ENCODE peak calls at places on chromosomes 2 and 18, in six cellular contexts. H is EL; P is NCI-H510A treated with DMSO at 0.1 percent for 48 hours; A is fibroblast of pulmonary artery; N is GM18507; E is activated CD4-positive, CD25-positive, alpha-beta regulatory T cell. T is an unnamed sample.

GRCh38 chr2:12317853-12318426 is 398.8 kb upstream of the TRIB2 start:
- DNase-seq in H (peak), P (no peak), A (peak), N (no peak), E (no peak), T (peak)

GRCh38 chr2:199460101-199460671 is 2.4 kb upstream of the SATB2 start:
- DNase-seq in H (peak), P (peak), A (peak), N (no peak), E (no peak), T (peak)

GRCh38 chr2:144389151-144389929 is 130.6 kb downstream of the ZEB2 start:
- DNase-seq in H (no peak), P (peak), A (no peak), N (no peak), E (no peak), T (no peak)

GRCh38 chr2:233651430-233651829 is 15.2 kb downstream of the UGT1A10 start:
- DNase-seq in H (no peak), P (no peak), A (no peak), N (no peak), E (no peak), T (no peak)

GRCh38 chr2:9796056-9796792 is 47.0 kb upstream of the TAF1B start:
- DNase-seq in H (no peak), P (no peak), A (no peak), N (no peak), E (no peak), T (no peak)

GRCh38 chr2:70995227-70995729 is 605 bp upstream of the TEX261 start:
- DNase-seq in H (peak), P (peak), A (peak), N (peak), E (no peak), T (peak)

GRCh38 chr2:2810504-2810903 is 479.4 kb upstream of the MYT1L start:
- DNase-seq in H (no peak), P (no peak), A (no peak), N (no peak), E (no peak), T (no peak)

GRCh38 chr2:74902281-74902860 is 56.1 kb upstream of the POLE4 start:
- DNase-seq in H (no peak), P (no peak), A (no peak), N (no peak), E (no peak), T (no peak)

GRCh38 chr2:20637147-20637546 is 13.8 kb downstream of the HS1BP3 start:
- DNase-seq in H (no peak), P (no peak), A (no peak), N (no peak), E (no peak), T (no peak)

GRCh38 chr2:128217671-128218070 is 101.0 kb downstream of the HS6ST1 start:
- DNase-seq in H (no peak), P (no peak), A (no peak), N (no peak), E (no peak), T (no peak)

GRCh38 chr2:180657054-180657453 is 323.4 kb upstream of the UBE2E3 start:
- DNase-seq in H (peak), P (no peak), A (peak), N (no peak), E (no peak), T (no peak)

GRCh38 chr18:57107141-57107832 is 39.6 kb upstream of the BOD1L2 start:
- DNase-seq in H (peak), P (no peak), A (peak), N (no peak), E (no peak), T (peak)

GRCh38 chr2:64359892-64360657 is 93.9 kb upstream of the LGALSL start:
- DNase-seq in H (peak), P (no peak), A (peak), N (peak), E (no peak), T (peak)

GRCh38 chr2:46803911-46804670 is 111.5 kb downstream of the MCFD2 start:
- DNase-seq in H (peak), P (no peak), A (peak), N (no peak), E (no peak), T (peak)

GRCh38 chr18:42030586-42031182 is 75.7 kb downstream of the PIK3C3 start:
- DNase-seq in H (peak), P (peak), A (peak), N (no peak), E (no peak), T (peak)

GRCh38 chr2:142750858-142751257 is 126.6 kb upstream of the KYNU start:
- DNase-seq in H (no peak), P (no peak), A (no peak), N (no peak), E (no peak), T (no peak)

GRCh38 chr2:11865378-11865777 is 118.9 kb downstream of the LPIN1 start:
- DNase-seq in H (no peak), P (no peak), A (no peak), N (no peak), E (no peak), T (no peak)

GRCh38 chr18:76823574-76823973 is 1.2 kb downstream of the ZNF236 start:
- DNase-seq in H (no peak), P (no peak), A (no peak), N (peak), E (no peak), T (no peak)

GRCh38 chr2:20449501-20450200 is 2.8 kb downstream of the RHOB start:
- DNase-seq in H (peak), P (no peak), A (peak), N (no peak), E (no peak), T (no peak)

GRCh38 chr18:55415258-55415871 is 172.6 kb downstream of the TCF4 start:
- DNase-seq in H (peak), P (peak), A (peak), N (peak), E (peak), T (peak)

GRCh38 chr2:229410946-229411345 is 139.9 kb upstream of the PID1 start:
- DNase-seq in H (no peak), P (no peak), A (no peak), N (no peak), E (no peak), T (no peak)

GRCh38 chr2:134167015-134167414 is 86.9 kb upstream of the MGAT5 start:
- DNase-seq in H (peak), P (no peak), A (no peak), N (no peak), E (no peak), T (no peak)

GRCh38 chr2:53407363-53408080 is 360.1 kb upstream of the CHAC2 start:
- DNase-seq in H (peak), P (no peak), A (no peak), N (no peak), E (no peak), T (no peak)

GRCh38 chr2:52861606-52862005 is 906.0 kb upstream of the CHAC2 start:
- DNase-seq in H (no peak), P (no peak), A (no peak), N (no peak), E (no peak), T (no peak)

GRCh38 chr18:63997041-63997440 is 27.2 kb downstream of the SERPINB8 start:
- DNase-seq in H (peak), P (no peak), A (no peak), N (no peak), E (no peak), T (no peak)

GRCh38 chr18:58502628-58503027 is 126.3 kb downstream of the ALPK2 start:
- DNase-seq in H (no peak), P (peak), A (no peak), N (no peak), E (no peak), T (no peak)

GRCh38 chr2:143907801-143908200 is 612.1 kb downstream of the ZEB2 start:
- DNase-seq in H (peak), P (no peak), A (peak), N (no peak), E (no peak), T (no peak)

GRCh38 chr2:74876081-74876886 is 42.4 kb downstream of the HK2 start:
- DNase-seq in H (peak), P (peak), A (peak), N (peak), E (peak), T (peak)

GRCh38 chr2:14543284-14543683 is 89.2 kb upstream of the LRATD1 start:
- DNase-seq in H (no peak), P (peak), A (no peak), N (no peak), E (no peak), T (no peak)

GRCh38 chr2:159267926-159268325 is 18.6 kb downstream of the WDSUB1 start:
- DNase-seq in H (no peak), P (no peak), A (no peak), N (no peak), E (no peak), T (no peak)

GRCh38 chr2:176455865-176456291 is 186.6 kb downstream of the MTX2 start:
- DNase-seq in H (peak), P (no peak), A (peak), N (no peak), E (no peak), T (peak)

GRCh38 chr18:26089247-26090129 is 925 bp downstream of the SS18 start:
- DNase-seq in H (peak), P (no peak), A (peak), N (no peak), E (no peak), T (peak)

GRCh38 chr18:55339990-55340389 is 248.0 kb downstream of the TCF4 start:
- DNase-seq in H (no peak), P (no peak), A (no peak), N (no peak), E (no peak), T (no peak)

GRCh38 chr2:36477744-36478143 is 120.2 kb downstream of the FEZ2 start:
- DNase-seq in H (peak), P (no peak), A (no peak), N (no peak), E (no peak), T (no peak)

GRCh38 chr2:238136820-238137537 is 1.5 kb upstream of the KLHL30 start:
- DNase-seq in H (peak), P (no peak), A (peak), N (no peak), E (no peak), T (peak)